ENCODE peak calls at places on chromosomes 6 and 20, in ten cellular contexts. One of them, this sample, is unnamed.
A peak's percentile ranks its signal among the peaks of the same experiment; 100 is the strongest.

GRCh38 chr20:49811825-49812462 is 684 bp upstream of the SLC9A8 start:
- DNase-seq in A549: no peak
- DNase-seq in uterus: no peak
- DNase-seq in K562: peak; percentile 44
- DNase-seq in NB4: no peak
- DNase-seq in type B pancreatic cell: no peak
- DNase-seq in GM13977: no peak
- DNase-seq in GM12865: no peak
- DNase-seq in MCF 10A: peak; percentile 26
- DNase-seq in ovary: no peak
- DNase-seq in this sample: peak; percentile 32

GRCh38 chr6:42125231-42125630 is 17.2 kb downstream of the C6orf132 start:
- DNase-seq in A549: no peak
- DNase-seq in uterus: no peak
- DNase-seq in K562: no peak
- DNase-seq in NB4: peak; percentile 24
- DNase-seq in type B pancreatic cell: no peak
- DNase-seq in GM13977: no peak
- DNase-seq in GM12865: no peak
- DNase-seq in MCF 10A: no peak
- DNase-seq in ovary: no peak
- DNase-seq in this sample: no peak

GRCh38 chr6:136662347-136663237 is 112.4 kb upstream of the MAP7 start:
- DNase-seq in A549: no peak
- DNase-seq in uterus: no peak
- DNase-seq in K562: no peak
- DNase-seq in NB4: no peak
- DNase-seq in type B pancreatic cell: no peak
- DNase-seq in GM13977: no peak
- DNase-seq in GM12865: no peak
- DNase-seq in MCF 10A: no peak
- DNase-seq in ovary: no peak
- DNase-seq in this sample: no peak

GRCh38 chr20:44643596-44644383 is 7.7 kb downstream of the ADA start:
- DNase-seq in A549: peak; percentile 93
- DNase-seq in uterus: peak; percentile 52
- DNase-seq in K562: no peak
- DNase-seq in NB4: peak; percentile 59
- DNase-seq in type B pancreatic cell: no peak
- DNase-seq in GM13977: no peak
- DNase-seq in GM12865: peak; percentile 53
- DNase-seq in MCF 10A: peak; percentile 81
- DNase-seq in ovary: peak; percentile 52
- DNase-seq in this sample: peak; percentile 95

GRCh38 chr20:18057106-18057993 is at the start of gene OVOL2:
- DNase-seq in A549: peak; percentile 39
- DNase-seq in uterus: no peak
- DNase-seq in K562: no peak
- DNase-seq in NB4: no peak
- DNase-seq in type B pancreatic cell: peak; percentile 82
- DNase-seq in GM13977: peak; percentile 50
- DNase-seq in GM12865: no peak
- DNase-seq in MCF 10A: peak; percentile 51
- DNase-seq in ovary: no peak
- DNase-seq in this sample: peak; percentile 86

GRCh38 chr20:2822073-2822472 is 5.9 kb downstream of the TMEM239 start:
- DNase-seq in A549: no peak
- DNase-seq in uterus: no peak
- DNase-seq in K562: peak; percentile 45
- DNase-seq in NB4: peak; percentile 73
- DNase-seq in type B pancreatic cell: peak; percentile 37
- DNase-seq in GM13977: no peak
- DNase-seq in GM12865: peak; percentile 57
- DNase-seq in MCF 10A: no peak
- DNase-seq in ovary: no peak
- DNase-seq in this sample: no peak

GRCh38 chr6:4459032-4459431 is 317.2 kb upstream of the CDYL start:
- DNase-seq in A549: peak; percentile 37
- DNase-seq in uterus: no peak
- DNase-seq in K562: peak; percentile 32
- DNase-seq in NB4: peak; percentile 67
- DNase-seq in type B pancreatic cell: no peak
- DNase-seq in GM13977: no peak
- DNase-seq in GM12865: no peak
- DNase-seq in MCF 10A: peak; percentile 74
- DNase-seq in ovary: no peak
- DNase-seq in this sample: peak; percentile 97

GRCh38 chr20:2558581-2559301 is 22.4 kb downstream of the TMC2 start:
- DNase-seq in A549: no peak
- DNase-seq in uterus: no peak
- DNase-seq in K562: no peak
- DNase-seq in NB4: no peak
- DNase-seq in type B pancreatic cell: no peak
- DNase-seq in GM13977: no peak
- DNase-seq in GM12865: no peak
- DNase-seq in MCF 10A: no peak
- DNase-seq in ovary: no peak
- DNase-seq in this sample: no peak

GRCh38 chr6:41200296-41200900 is 551 bp downstream of the TREML2 start:
- DNase-seq in A549: no peak
- DNase-seq in uterus: no peak
- DNase-seq in K562: peak; percentile 72
- DNase-seq in NB4: peak; percentile 94
- DNase-seq in type B pancreatic cell: no peak
- DNase-seq in GM13977: peak; percentile 41
- DNase-seq in GM12865: peak; percentile 82
- DNase-seq in MCF 10A: no peak
- DNase-seq in ovary: no peak
- DNase-seq in this sample: peak; percentile 7

GRCh38 chr6:107115695-107116327 is 496 bp upstream of the BEND3 start:
- DNase-seq in A549: peak; percentile 61
- DNase-seq in uterus: peak; percentile 20
- DNase-seq in K562: peak; percentile 70
- DNase-seq in NB4: peak; percentile 89
- DNase-seq in type B pancreatic cell: peak; percentile 81
- DNase-seq in GM13977: peak; percentile 63
- DNase-seq in GM12865: peak; percentile 64
- DNase-seq in MCF 10A: peak; percentile 60
- DNase-seq in ovary: no peak
- DNase-seq in this sample: peak; percentile 36

GRCh38 chr20:7240490-7240889 is 473.0 kb downstream of the BMP2 start:
- DNase-seq in A549: no peak
- DNase-seq in uterus: no peak
- DNase-seq in K562: no peak
- DNase-seq in NB4: no peak
- DNase-seq in type B pancreatic cell: no peak
- DNase-seq in GM13977: no peak
- DNase-seq in GM12865: no peak
- DNase-seq in MCF 10A: no peak
- DNase-seq in ovary: no peak
- DNase-seq in this sample: peak; percentile 12

GRCh38 chr6:16840291-16840690 is 79.0 kb upstream of the ATXN1 start:
- DNase-seq in A549: no peak
- DNase-seq in uterus: no peak
- DNase-seq in K562: no peak
- DNase-seq in NB4: peak; percentile 47
- DNase-seq in type B pancreatic cell: no peak
- DNase-seq in GM13977: peak; percentile 26
- DNase-seq in GM12865: peak; percentile 56
- DNase-seq in MCF 10A: no peak
- DNase-seq in ovary: no peak
- DNase-seq in this sample: peak; percentile 35

GRCh38 chr20:54123587-54124180 is 50.1 kb downstream of the CYP24A1 start:
- DNase-seq in A549: peak; percentile 100
- DNase-seq in uterus: peak; percentile 56
- DNase-seq in K562: no peak
- DNase-seq in NB4: no peak
- DNase-seq in type B pancreatic cell: peak; percentile 71
- DNase-seq in GM13977: no peak
- DNase-seq in GM12865: no peak
- DNase-seq in MCF 10A: peak; percentile 99
- DNase-seq in ovary: no peak
- DNase-seq in this sample: peak; percentile 100

GRCh38 chr6:55953384-55953783 is 78.0 kb upstream of the BMP5 start:
- DNase-seq in A549: peak; percentile 51
- DNase-seq in uterus: no peak
- DNase-seq in K562: no peak
- DNase-seq in NB4: peak; percentile 36
- DNase-seq in type B pancreatic cell: no peak
- DNase-seq in GM13977: no peak
- DNase-seq in GM12865: peak; percentile 14
- DNase-seq in MCF 10A: peak; percentile 61
- DNase-seq in ovary: no peak
- DNase-seq in this sample: peak; percentile 69
- TF ChIP-seq CTCF in A549: peak; percentile 66
- TF ChIP-seq CTCF in uterus: peak; percentile 36
- TF ChIP-seq CTCF in K562: no peak
- TF ChIP-seq CTCF in NB4: no peak
- TF ChIP-seq CTCF in type B pancreatic cell: peak; percentile 47
- TF ChIP-seq CTCF in GM13977: no peak
- TF ChIP-seq CTCF in GM12865: no peak
- TF ChIP-seq CTCF in MCF 10A: peak; percentile 47
- TF ChIP-seq CTCF in ovary: peak; percentile 13
- TF ChIP-seq CTCF in this sample: peak; percentile 29

GRCh38 chr6:90573624-90574023 is 13.2 kb downstream of the MAP3K7 start:
- DNase-seq in A549: no peak
- DNase-seq in uterus: no peak
- DNase-seq in K562: no peak
- DNase-seq in NB4: no peak
- DNase-seq in type B pancreatic cell: no peak
- DNase-seq in GM13977: no peak
- DNase-seq in GM12865: no peak
- DNase-seq in MCF 10A: no peak
- DNase-seq in ovary: no peak
- DNase-seq in this sample: no peak

GRCh38 chr6:90574610-90575009 is 12.3 kb downstream of the MAP3K7 start:
- DNase-seq in A549: no peak
- DNase-seq in uterus: no peak
- DNase-seq in K562: no peak
- DNase-seq in NB4: peak; percentile 13
- DNase-seq in type B pancreatic cell: no peak
- DNase-seq in GM13977: no peak
- DNase-seq in GM12865: no peak
- DNase-seq in MCF 10A: no peak
- DNase-seq in ovary: no peak
- DNase-seq in this sample: no peak

DNA sequence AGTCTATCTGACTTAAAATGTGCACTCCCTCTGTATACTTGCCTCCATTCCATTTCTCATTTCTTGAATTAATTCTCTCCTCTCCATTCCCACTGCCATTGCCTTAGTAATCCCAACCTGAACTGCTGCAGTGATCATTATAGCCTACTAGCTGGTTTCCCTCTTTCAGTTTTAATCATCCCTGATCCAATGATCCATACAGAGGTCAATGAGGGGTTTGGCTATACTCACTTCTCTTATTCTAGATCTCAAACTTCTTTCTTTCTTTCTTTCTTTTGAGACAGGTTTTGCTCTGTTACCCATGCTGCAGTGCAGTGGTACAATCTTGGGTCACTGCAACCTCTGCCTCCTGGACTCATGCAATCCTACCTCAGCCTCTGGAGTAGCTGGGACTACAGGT is 17.6 kb downstream of the MAP3K7 start:
- DNase-seq in A549: no peak
- DNase-seq in uterus: no peak
- DNase-seq in K562: no peak
- DNase-seq in NB4: no peak
- DNase-seq in type B pancreatic cell: no peak
- DNase-seq in GM13977: no peak
- DNase-seq in GM12865: no peak
- DNase-seq in MCF 10A: no peak
- DNase-seq in ovary: no peak
- DNase-seq in this sample: no peak
- TF ChIP-seq CTCF in A549: no peak
- TF ChIP-seq CTCF in uterus: no peak
- TF ChIP-seq CTCF in K562: no peak
- TF ChIP-seq CTCF in NB4: no peak
- TF ChIP-seq CTCF in type B pancreatic cell: no peak
- TF ChIP-seq CTCF in GM13977: no peak
- TF ChIP-seq CTCF in GM12865: no peak
- TF ChIP-seq CTCF in MCF 10A: no peak
- TF ChIP-seq CTCF in ovary: no peak
- TF ChIP-seq CTCF in this sample: no peak

DNA sequence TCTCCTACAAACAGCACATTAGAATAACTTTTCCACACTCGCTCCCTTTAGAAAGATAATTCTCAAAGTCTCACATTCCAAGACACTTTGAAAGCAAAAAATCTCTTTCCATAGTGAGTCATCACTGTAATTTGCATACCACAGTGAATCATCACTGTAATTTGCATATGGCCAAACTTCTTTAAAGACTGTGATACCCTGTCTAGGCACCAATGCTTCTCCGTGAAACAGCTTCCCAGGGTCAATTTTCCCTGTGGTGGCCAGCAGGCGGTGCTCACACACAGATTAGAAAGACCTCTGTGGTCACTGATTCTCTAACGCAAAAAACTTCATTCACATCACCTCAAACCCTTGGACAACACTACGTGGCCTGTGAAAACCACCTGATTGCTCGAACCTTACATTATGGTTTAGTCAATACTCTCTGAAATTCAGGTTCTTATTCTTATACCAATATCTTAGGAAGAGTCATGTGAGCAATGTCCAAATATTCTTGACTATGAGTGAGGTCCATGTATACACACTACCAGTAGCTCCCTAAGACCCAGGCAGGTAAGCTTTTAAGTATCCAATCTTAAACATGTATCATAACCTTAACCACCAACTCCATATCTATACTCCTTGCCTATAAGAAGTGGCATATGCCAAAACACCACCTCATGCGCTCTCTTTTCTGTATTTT is 78.5 kb upstream of the PHACTR1 start:
- DNase-seq in A549: peak; percentile 40
- DNase-seq in uterus: peak; percentile 13
- DNase-seq in K562: peak; percentile 24
- DNase-seq in NB4: peak; percentile 78
- DNase-seq in type B pancreatic cell: no peak
- DNase-seq in GM13977: peak; percentile 28
- DNase-seq in GM12865: peak; percentile 65
- DNase-seq in MCF 10A: peak; percentile 82
- DNase-seq in ovary: no peak
- DNase-seq in this sample: peak; percentile 81
- TF ChIP-seq CTCF in A549: peak; percentile 74
- TF ChIP-seq CTCF in uterus: peak; percentile 20
- TF ChIP-seq CTCF in K562: peak; percentile 80
- TF ChIP-seq CTCF in NB4: peak; percentile 87
- TF ChIP-seq CTCF in type B pancreatic cell: peak; percentile 91
- TF ChIP-seq CTCF in GM13977: peak; percentile 84
- TF ChIP-seq CTCF in GM12865: peak; percentile 74
- TF ChIP-seq CTCF in MCF 10A: peak; percentile 67
- TF ChIP-seq CTCF in ovary: no peak
- TF ChIP-seq CTCF in this sample: peak; percentile 83

DNA sequence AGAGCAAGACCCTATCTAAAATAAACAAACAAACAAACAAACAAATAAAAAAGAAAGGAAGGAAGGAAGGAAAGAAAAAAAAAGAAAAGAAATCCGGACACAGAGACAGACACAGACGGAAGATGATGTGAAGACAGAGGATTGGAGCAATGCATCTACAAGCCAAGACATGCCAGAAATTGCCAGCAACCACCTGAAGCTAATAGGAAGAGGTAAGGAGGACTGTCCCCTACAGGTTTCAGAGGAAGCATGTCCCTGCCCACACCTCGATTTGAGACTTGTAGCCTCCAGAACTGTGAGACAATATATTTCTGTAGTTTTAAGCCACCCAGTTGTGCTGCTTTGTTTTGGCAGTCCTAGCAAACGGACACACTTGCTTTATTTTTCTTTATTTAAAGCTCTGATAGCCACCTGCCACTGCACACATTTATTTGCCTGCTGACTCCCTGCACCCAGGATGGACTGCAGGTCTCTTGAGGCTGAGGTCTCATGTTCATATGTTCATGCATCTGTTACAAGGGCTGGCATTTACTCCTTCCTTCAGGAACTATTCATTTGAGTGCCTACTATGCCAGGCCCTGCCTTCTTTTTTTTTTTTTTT is 20.7 kb upstream of the ZMYND8 start:
- DNase-seq in A549: peak; percentile 32
- DNase-seq in uterus: no peak
- DNase-seq in K562: no peak
- DNase-seq in NB4: no peak
- DNase-seq in type B pancreatic cell: no peak
- DNase-seq in GM13977: no peak
- DNase-seq in GM12865: peak; percentile 38
- DNase-seq in MCF 10A: peak; percentile 82
- DNase-seq in ovary: no peak
- DNase-seq in this sample: peak; percentile 89
- TF ChIP-seq CTCF in A549: no peak
- TF ChIP-seq CTCF in uterus: no peak
- TF ChIP-seq CTCF in K562: no peak
- TF ChIP-seq CTCF in NB4: no peak
- TF ChIP-seq CTCF in type B pancreatic cell: no peak
- TF ChIP-seq CTCF in GM13977: peak; percentile 41
- TF ChIP-seq CTCF in GM12865: no peak
- TF ChIP-seq CTCF in MCF 10A: no peak
- TF ChIP-seq CTCF in ovary: no peak
- TF ChIP-seq CTCF in this sample: peak; percentile 66

This sample was measured in bronchial epithelial cell.